ENCODE peak calls at places on chromosomes 11 and 22, in six cellular contexts. N is A549, G is HepG2, W is K562, J is GM12878, C is endothelial cell of umbilical vein. E is an unnamed sample.

GRCh38 chr11:66561975-66562248 is 6.5 kb downstream of the CTSF start:
- DNase-seq in N (no peak), G (no peak), W (no peak), C (no peak), J (no peak), E (no peak)

GRCh38 chr22:30486118-30486517 is 14.3 kb upstream of the SEC14L3 start:
- DNase-seq in N (no peak), J (no peak), W (no peak), C (no peak), G (no peak), E (no peak)

GRCh38 chr11:7089328-7090251 is 792 bp downstream of the RBMXL2 start:
- DNase-seq in W (no peak), J (no peak), C (no peak), G (no peak), N (no peak), E (no peak)

GRCh38 chr11:61828629-61829407 is 718 bp downstream of the FADS2 start:
- DNase-seq in N (peak), W (no peak), J (no peak), C (peak), G (no peak), E (peak)

GRCh38 chr11:77112641-77113381 is 10.2 kb downstream of the OMP start:
- DNase-seq in W (no peak), J (no peak), G (no peak), C (no peak), N (no peak), E (no peak)

GRCh38 chr11:70397336-70397982 is 870 bp upstream of the CTTN start:
- DNase-seq in N (peak), W (peak), C (no peak), G (peak), J (no peak), E (peak)

GRCh38 chr11:65915821-65916251 is 3.0 kb downstream of the C11orf68 start:
- DNase-seq in W (peak), N (peak), J (no peak), C (peak), G (peak), E (peak)

GRCh38 chr22:40418366-40419201 is 48.2 kb downstream of the SGSM3 start:
- DNase-seq in G (no peak), W (no peak), C (no peak), N (no peak), J (no peak), E (no peak)

GRCh38 chr11:40354121-40354520 is 1105.3 kb downstream of the LRRC4C start:
- DNase-seq in C (no peak), J (no peak), G (no peak), W (no peak), N (no peak), E (no peak)

GRCh38 chr11:126262216-126262615 is 6.5 kb downstream of the SRPRA start:
- DNase-seq in N (no peak), W (no peak), G (no peak), J (no peak), C (no peak), E (no peak)

GRCh38 chr11:34278708-34279297 is 79.0 kb downstream of the ABTB2 start:
- DNase-seq in N (no peak), W (no peak), G (no peak), J (peak), C (no peak), E (no peak)

GRCh38 chr22:17436382-17436951 is 67.2 kb downstream of the CECR2 start:
- DNase-seq in N (no peak), W (no peak), J (no peak), G (no peak), C (no peak), E (peak)

GRCh38 chr11:102724904-102725515 is at the start of gene MMP8:
- DNase-seq in J (no peak), W (no peak), C (no peak), G (no peak), N (no peak), E (no peak)

GRCh38 chr11:3950996-3951662 is 95.7 kb downstream of the STIM1 start:
- DNase-seq in G (peak), N (peak), J (no peak), W (peak), C (no peak), E (no peak)

GRCh38 chr11:93942176-93942575 is 79.0 kb upstream of the HEPHL1 start:
- DNase-seq in C (no peak), J (no peak), G (no peak), N (no peak), W (no peak), E (no peak)

GRCh38 chr22:37818397-37819099 is 4.6 kb upstream of the GALR3 start:
- DNase-seq in N (no peak), J (no peak), C (peak), W (no peak), G (no peak), E (no peak)

GRCh38 chr11:86197448-86197847 is 47.1 kb upstream of the EED start:
- DNase-seq in G (no peak), W (peak), C (no peak), N (no peak), J (no peak), E (peak)

GRCh38 chr11:76233936-76234703 is 27.8 kb upstream of the WNT11 start:
- DNase-seq in C (peak), J (peak), N (no peak), W (peak), G (no peak), E (peak)

GRCh38 chr11:17720796-17721171 is 1.4 kb downstream of the MYOD1 start:
- DNase-seq in G (no peak), N (no peak), W (no peak), J (no peak), C (no peak), E (no peak)

GRCh38 chr11:29826878-29827277 is 190.0 kb downstream of the KCNA4 start:
- DNase-seq in N (no peak), G (no peak), C (no peak), W (no peak), J (no peak), E (no peak)

GRCh38 chr11:117547911-117548310 is 220.3 kb downstream of the CEP164 start:
- DNase-seq in N (no peak), G (no peak), W (no peak), C (no peak), J (no peak), E (no peak)

GRCh38 chr11:28140689-28141455 is 32.7 kb downstream of the METTL15 start:
- DNase-seq in W (no peak), G (no peak), J (no peak), C (no peak), N (no peak), E (no peak)

GRCh38 chr11:46445887-46446286 is 54.3 kb upstream of the CHRM4 start:
- DNase-seq in G (no peak), C (no peak), N (no peak), W (no peak), J (no peak), E (no peak)

GRCh38 chr11:22169833-22170232 is 23.1 kb upstream of the ANO5 start:
- DNase-seq in N (peak), W (no peak), G (peak), C (no peak), J (no peak), E (peak)

GRCh38 chr11:117197516-117198456 is 1.4 kb upstream of the TAGLN start:
- DNase-seq in J (no peak), N (peak), C (no peak), G (no peak), W (peak), E (no peak)

GRCh38 chr22:33975841-33976240 is 55.6 kb upstream of the LARGE1 start:
- DNase-seq in J (no peak), N (no peak), W (no peak), C (no peak), G (no peak), E (no peak)

GRCh38 chr11:1302461-1303073 is 6.9 kb downstream of the TOLLIP start:
- DNase-seq in W (no peak), G (peak), C (no peak), J (no peak), N (no peak), E (no peak)

GRCh38 chr11:64224151-64224890 is 1.7 kb downstream of the TRPT1 start:
- DNase-seq in G (no peak), J (no peak), C (no peak), N (no peak), W (peak), E (no peak)

GRCh38 chr22:48644108-48644507 is 1183.6 kb downstream of the BRD1 start:
- DNase-seq in G (peak), W (no peak), C (no peak), J (no peak), N (peak), E (peak)

GRCh38 chr11:34674038-34674437 is 53.1 kb downstream of the EHF start:
- DNase-seq in G (no peak), W (no peak), C (no peak), J (no peak), N (no peak), E (no peak)

GRCh38 chr11:67640021-67640757 is 626 bp upstream of the TBX10 start:
- DNase-seq in C (peak), G (peak), W (peak), J (no peak), N (peak), E (peak)

GRCh38 chr22:22893891-22894739 is 6.5 kb downstream of the IGLL5 start:
- DNase-seq in G (no peak), N (no peak), W (no peak), J (no peak), C (no peak), E (no peak)

GRCh38 chr22:22890085-22890484 is 2.5 kb downstream of the IGLL5 start:
- DNase-seq in C (no peak), G (no peak), N (no peak), J (no peak), W (no peak), E (no peak)

GRCh38 chr22:22893077-22893805 is 5.6 kb downstream of the IGLL5 start:
- DNase-seq in C (no peak), W (no peak), G (no peak), N (no peak), J (no peak), E (no peak)

GRCh38 chr22:22891139-22891621 is 3.6 kb downstream of the IGLL5 start:
- DNase-seq in G (no peak), J (no peak), N (no peak), C (no peak), W (no peak), E (no peak)

DNA sequence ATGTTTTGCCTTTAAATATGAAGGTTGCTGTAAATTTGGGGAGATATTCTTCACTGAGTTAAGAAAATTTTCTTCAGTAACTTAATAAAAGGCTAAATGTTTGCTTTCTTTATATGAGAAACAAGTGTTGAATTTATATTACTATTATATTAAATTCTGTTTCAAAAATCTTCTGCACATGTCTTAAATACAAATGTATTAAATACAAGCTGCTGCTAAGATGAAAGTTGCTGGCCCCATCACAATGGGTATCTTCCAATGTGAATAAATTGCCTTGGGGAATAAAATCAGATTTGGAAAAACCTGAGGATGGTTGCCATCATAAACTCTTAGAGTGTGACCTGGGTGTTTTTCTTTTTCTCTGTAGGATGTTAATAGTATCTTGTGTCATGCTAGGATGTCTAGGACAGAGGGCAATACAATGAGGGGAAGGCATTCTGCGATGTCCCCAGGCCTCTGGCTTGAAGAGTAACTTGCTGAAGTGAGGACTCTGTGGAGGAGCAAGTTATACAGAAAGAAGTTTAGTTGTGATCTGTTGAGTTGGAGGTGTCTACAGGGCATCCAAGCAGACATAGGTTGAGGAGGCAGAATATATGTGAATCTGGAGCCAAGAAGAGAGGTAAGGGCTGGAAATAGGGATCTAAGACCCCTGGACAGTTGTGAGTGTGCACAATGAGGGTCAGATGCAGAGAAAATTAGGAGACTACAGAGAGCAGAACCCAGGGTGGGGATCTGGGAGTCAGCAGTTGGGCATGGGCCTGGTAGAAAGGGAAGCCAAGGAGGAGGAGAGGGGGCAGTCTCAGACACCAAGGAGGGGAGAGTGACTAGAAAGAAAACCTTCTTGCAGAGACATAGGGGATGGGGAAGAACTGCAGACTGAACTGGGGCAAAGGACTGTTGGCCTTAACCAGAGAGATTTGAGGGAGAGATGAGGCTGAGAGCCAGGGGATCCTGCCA is 4.8 kb downstream of the IGLL5 start:
- DNase-seq in C (no peak), W (no peak), J (no peak), N (no peak), G (no peak), E (no peak)
- H3K4me3 ChIP-seq in C (no peak), W (no peak), J (no peak), N (no peak), G (no peak), E (no peak)

DNA sequence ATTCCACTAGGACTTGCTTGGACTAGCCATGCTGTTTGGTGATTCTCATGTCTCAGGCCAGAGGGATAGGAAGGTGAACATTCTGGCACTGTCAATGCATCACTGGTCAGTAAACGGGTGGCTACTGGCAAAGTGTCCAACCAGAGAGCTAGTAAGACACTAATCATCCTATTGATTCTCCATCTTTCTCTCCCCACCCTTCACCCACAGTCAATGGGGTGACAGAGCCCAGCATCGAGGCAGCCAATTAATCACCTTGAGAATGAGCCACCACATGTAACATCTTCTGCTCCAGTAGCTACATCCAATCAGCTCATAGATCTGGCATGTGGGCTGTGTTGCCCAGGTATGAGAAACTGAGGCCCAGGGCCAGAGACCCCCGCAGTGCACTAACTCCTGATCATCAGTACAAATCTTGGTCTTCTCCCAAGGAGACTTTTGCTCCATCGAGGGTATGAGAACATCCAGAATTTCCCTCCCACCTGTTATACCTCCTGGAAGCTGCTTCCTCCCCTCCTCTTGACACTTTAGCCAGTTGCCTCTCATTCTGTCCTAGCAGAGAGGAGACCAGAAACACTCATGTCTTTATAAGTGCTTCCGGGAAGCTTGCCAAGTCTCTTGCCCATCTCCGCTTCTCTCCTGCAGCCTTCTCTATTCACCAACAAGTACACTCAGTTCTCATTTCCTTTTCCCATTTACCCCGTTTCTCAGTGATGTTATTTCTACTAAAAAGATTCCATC is 17.0 kb downstream of the HTR3A start:
- DNase-seq in W (no peak), J (no peak), C (no peak), G (no peak), N (no peak), E (no peak)
- TF ChIP-seq MYC in W (no peak), J (no peak), C (no peak), G (no peak), N (no peak), E (no peak)

GRCh38 chr11:80371931-80372330 is 931.1 kb upstream of the TENM4 start:
- DNase-seq in G (no peak), W (no peak), J (no peak), N (no peak), C (no peak), E (no peak)
- H3K4me3 ChIP-seq in G (no peak), W (no peak), J (no peak), N (no peak), C (no peak), E (no peak)

DNA sequence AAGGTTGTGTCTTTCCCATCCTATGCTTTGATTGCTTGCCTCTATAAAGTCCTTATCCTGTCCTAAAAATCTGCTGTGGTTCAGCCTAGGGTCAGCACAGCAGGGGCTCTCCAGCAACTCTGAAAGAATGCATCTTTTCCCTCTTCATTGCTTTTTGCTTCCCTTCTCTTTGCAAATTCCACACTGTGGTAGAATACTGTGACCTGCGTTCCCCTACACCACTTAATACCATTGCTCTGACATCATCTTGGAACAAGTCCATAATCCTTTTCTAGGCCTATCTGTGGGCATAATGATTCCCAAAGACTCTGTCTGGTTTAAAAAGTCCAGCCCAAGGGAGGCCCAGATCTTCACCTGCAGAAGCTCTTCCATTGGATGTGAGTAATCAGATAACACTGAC is 177.7 kb downstream of the NAV2 start:
- DNase-seq in J (no peak), C (peak), W (no peak), G (no peak), N (peak), E (no peak)
- TF ChIP-seq MYC in J (no peak), C (no peak), W (no peak), G (no peak), N (no peak), E (no peak)

GRCh38 chr11:10664511-10664910 is 29.0 kb downstream of the IRAG1 start:
- DNase-seq in W (no peak), C (no peak), J (no peak), N (no peak), G (no peak), E (no peak)
- H3K4me3 ChIP-seq in W (no peak), C (no peak), J (no peak), N (no peak), G (no peak), E (no peak)

E was measured in NB4.